ENCODE peak calls at places on chromosome 16, in nine cellular contexts. R, Z, E, T, J, W, D, P and M are unnamed samples.

GRCh38 chr16:62190426-62190825 is 154.2 kb upstream of the CDH8 start:
- DNase-seq in R (peak; percentile 43), Z (no peak), E (no peak), T (no peak), J (peak; percentile 31), W (no peak), D (no peak), P (no peak), M (no peak)

GRCh38 chr16:10878644-10879498 is 1.9 kb downstream of the CIITA start:
- DNase-seq in R (peak; percentile 25), Z (peak; percentile 29), E (peak; percentile 17), T (peak; percentile 80), J (peak; percentile 67), W (peak; percentile 53), D (peak; percentile 67), P (no peak), M (peak; percentile 45)

GRCh38 chr16:31243734-31244670 is 15.8 kb upstream of the ITGAM start:
- DNase-seq in R (no peak), Z (no peak), E (no peak), T (no peak), J (no peak), W (no peak), D (no peak), P (no peak), M (no peak)

GRCh38 chr16:1429631-1430030 is 1.2 kb upstream of the PERCC1 start:
- DNase-seq in R (no peak), Z (no peak), E (no peak), T (no peak), J (no peak), W (no peak), D (no peak), P (no peak), M (no peak)

GRCh38 chr16:88700636-88701482 is 5.3 kb downstream of the RNF166 start:
- DNase-seq in R (peak; percentile 93), Z (peak; percentile 54), E (peak; percentile 93), T (peak; percentile 98), J (no peak), W (peak; percentile 75), D (peak; percentile 90), P (no peak), M (no peak)

GRCh38 chr16:75580-76501 is 2.2 kb upstream of the MPG start:
- DNase-seq in R (peak; percentile 94), Z (peak; percentile 53), E (no peak), T (no peak), J (peak; percentile 62), W (peak; percentile 85), D (peak; percentile 90), P (peak; percentile 35), M (no peak)

GRCh38 chr16:82788225-82788624 is 161.5 kb downstream of the CDH13 start:
- DNase-seq in R (no peak), Z (no peak), E (no peak), T (no peak), J (no peak), W (no peak), D (no peak), P (no peak), M (no peak)

GRCh38 chr16:75644240-75645012 is 3.0 kb downstream of the KARS1 start:
- DNase-seq in R (no peak), Z (no peak), E (no peak), T (no peak), J (no peak), W (no peak), D (no peak), P (no peak), M (no peak)

GRCh38 chr16:54326266-54326662 is 39.7 kb upstream of the IRX3 start:
- DNase-seq in R (peak; percentile 12), Z (no peak), E (no peak), T (no peak), J (no peak), W (peak; percentile 20), D (no peak), P (peak; percentile 24), M (no peak)

GRCh38 chr16:66198641-66199040 is 167.8 kb upstream of the CDH5 start:
- DNase-seq in R (no peak), Z (no peak), E (no peak), T (no peak), J (no peak), W (no peak), D (no peak), P (no peak), M (no peak)

GRCh38 chr16:57669476-57670162 is 1.5 kb downstream of the ADGRG3 start:
- DNase-seq in R (no peak), Z (no peak), E (no peak), T (no peak), J (no peak), W (no peak), D (no peak), P (no peak), M (no peak)